ENCODE peak calls at places on chromosome 9, in eight cellular contexts. One of them, this sample, is unnamed.

GRCh38 chr9:33464045-33464636 is 9.6 kb downstream of the NOL6 start:
- DNase-seq in HepG2: no peak
- DNase-seq in psoas muscle: no peak
- DNase-seq in CD8-positive, alpha-beta memory T cell: no peak
- DNase-seq in prostate gland: peak; percentile 44
- DNase-seq in CD4-positive, CD25-positive, alpha-beta regulatory T cell: no peak
- DNase-seq in uterus: no peak
- DNase-seq in breast epithelium: no peak
- DNase-seq in this sample: no peak

GRCh38 chr9:70257991-70258691 is 637 bp upstream of the SMC5 start:
- DNase-seq in HepG2: peak; percentile 26
- DNase-seq in psoas muscle: no peak
- DNase-seq in CD8-positive, alpha-beta memory T cell: no peak
- DNase-seq in prostate gland: peak; percentile 78
- DNase-seq in CD4-positive, CD25-positive, alpha-beta regulatory T cell: peak; percentile 65
- DNase-seq in uterus: no peak
- DNase-seq in breast epithelium: peak; percentile 74
- DNase-seq in this sample: peak; percentile 40

GRCh38 chr9:81052846-81053245 is 636.5 kb downstream of the TLE1 start:
- DNase-seq in HepG2: no peak
- DNase-seq in psoas muscle: no peak
- DNase-seq in CD8-positive, alpha-beta memory T cell: no peak
- DNase-seq in prostate gland: no peak
- DNase-seq in CD4-positive, CD25-positive, alpha-beta regulatory T cell: no peak
- DNase-seq in uterus: no peak
- DNase-seq in breast epithelium: no peak
- DNase-seq in this sample: no peak

GRCh38 chr9:123069010-123069481 is 35.6 kb downstream of the GPR21 start:
- DNase-seq in HepG2: no peak
- DNase-seq in psoas muscle: no peak
- DNase-seq in CD8-positive, alpha-beta memory T cell: no peak
- DNase-seq in prostate gland: no peak
- DNase-seq in CD4-positive, CD25-positive, alpha-beta regulatory T cell: no peak
- DNase-seq in uterus: no peak
- DNase-seq in breast epithelium: no peak
- DNase-seq in this sample: no peak

GRCh38 chr9:96293481-96293880 is 8.5 kb downstream of the HSD17B3 start:
- DNase-seq in HepG2: no peak
- DNase-seq in psoas muscle: no peak
- DNase-seq in CD8-positive, alpha-beta memory T cell: no peak
- DNase-seq in prostate gland: no peak
- DNase-seq in CD4-positive, CD25-positive, alpha-beta regulatory T cell: no peak
- DNase-seq in uterus: no peak
- DNase-seq in breast epithelium: no peak
- DNase-seq in this sample: no peak

GRCh38 chr9:33690156-33690908 is 105.0 kb upstream of the PRSS3 start:
- DNase-seq in HepG2: no peak
- DNase-seq in psoas muscle: no peak
- DNase-seq in CD8-positive, alpha-beta memory T cell: no peak
- DNase-seq in prostate gland: no peak
- DNase-seq in CD4-positive, CD25-positive, alpha-beta regulatory T cell: no peak
- DNase-seq in uterus: no peak
- DNase-seq in breast epithelium: no peak
- DNase-seq in this sample: no peak

GRCh38 chr9:112361602-112362001 is 18.3 kb upstream of the HSDL2 start:
- DNase-seq in HepG2: peak; percentile 37
- DNase-seq in psoas muscle: no peak
- DNase-seq in CD8-positive, alpha-beta memory T cell: no peak
- DNase-seq in prostate gland: peak; percentile 20
- DNase-seq in CD4-positive, CD25-positive, alpha-beta regulatory T cell: no peak
- DNase-seq in uterus: no peak
- DNase-seq in breast epithelium: no peak
- DNase-seq in this sample: no peak

GRCh38 chr9:114779352-114779845 is 26.4 kb downstream of the TNFSF15 start:
- DNase-seq in HepG2: no peak
- DNase-seq in psoas muscle: peak; percentile 51
- DNase-seq in CD8-positive, alpha-beta memory T cell: no peak
- DNase-seq in prostate gland: peak; percentile 30
- DNase-seq in CD4-positive, CD25-positive, alpha-beta regulatory T cell: no peak
- DNase-seq in uterus: peak; percentile 34
- DNase-seq in breast epithelium: peak; percentile 53
- DNase-seq in this sample: no peak

GRCh38 chr9:81685763-81686613 is 3.4 kb downstream of the TLE1 start:
- DNase-seq in HepG2: peak; percentile 46
- DNase-seq in psoas muscle: no peak
- DNase-seq in CD8-positive, alpha-beta memory T cell: no peak
- DNase-seq in prostate gland: peak; percentile 48
- DNase-seq in CD4-positive, CD25-positive, alpha-beta regulatory T cell: no peak
- DNase-seq in uterus: no peak
- DNase-seq in breast epithelium: no peak
- DNase-seq in this sample: peak; percentile 34

GRCh38 chr9:27331393-27331792 is 34.4 kb upstream of the EQTN start:
- DNase-seq in HepG2: no peak
- DNase-seq in psoas muscle: no peak
- DNase-seq in CD8-positive, alpha-beta memory T cell: no peak
- DNase-seq in prostate gland: no peak
- DNase-seq in CD4-positive, CD25-positive, alpha-beta regulatory T cell: no peak
- DNase-seq in uterus: no peak
- DNase-seq in breast epithelium: no peak
- DNase-seq in this sample: no peak

GRCh38 chr9:127722055-127722454 is 6.2 kb downstream of the TTC16 start:
- DNase-seq in HepG2: no peak
- DNase-seq in psoas muscle: no peak
- DNase-seq in CD8-positive, alpha-beta memory T cell: no peak
- DNase-seq in prostate gland: no peak
- DNase-seq in CD4-positive, CD25-positive, alpha-beta regulatory T cell: no peak
- DNase-seq in uterus: no peak
- DNase-seq in breast epithelium: no peak
- DNase-seq in this sample: no peak

GRCh38 chr9:127183814-127184582 is 61.6 kb upstream of the ANGPTL2 start:
- DNase-seq in HepG2: no peak
- DNase-seq in psoas muscle: no peak
- DNase-seq in CD8-positive, alpha-beta memory T cell: no peak
- DNase-seq in prostate gland: no peak
- DNase-seq in CD4-positive, CD25-positive, alpha-beta regulatory T cell: no peak
- DNase-seq in uterus: peak; percentile 76
- DNase-seq in breast epithelium: no peak
- DNase-seq in this sample: no peak

GRCh38 chr9:129939426-129939825 is 103.6 kb downstream of the FNBP1 start:
- DNase-seq in HepG2: no peak
- DNase-seq in psoas muscle: no peak
- DNase-seq in CD8-positive, alpha-beta memory T cell: no peak
- DNase-seq in prostate gland: no peak
- DNase-seq in CD4-positive, CD25-positive, alpha-beta regulatory T cell: no peak
- DNase-seq in uterus: no peak
- DNase-seq in breast epithelium: no peak
- DNase-seq in this sample: no peak

GRCh38 chr9:91119147-91119546 is 242.6 kb downstream of the AUH start:
- DNase-seq in HepG2: no peak
- DNase-seq in psoas muscle: no peak
- DNase-seq in CD8-positive, alpha-beta memory T cell: no peak
- DNase-seq in prostate gland: no peak
- DNase-seq in CD4-positive, CD25-positive, alpha-beta regulatory T cell: no peak
- DNase-seq in uterus: no peak
- DNase-seq in breast epithelium: no peak
- DNase-seq in this sample: no peak

GRCh38 chr9:133075925-133076324 is 14.1 kb downstream of the CEL start:
- DNase-seq in HepG2: peak; percentile 14
- DNase-seq in psoas muscle: no peak
- DNase-seq in CD8-positive, alpha-beta memory T cell: no peak
- DNase-seq in prostate gland: no peak
- DNase-seq in CD4-positive, CD25-positive, alpha-beta regulatory T cell: no peak
- DNase-seq in uterus: no peak
- DNase-seq in breast epithelium: no peak
- DNase-seq in this sample: no peak

GRCh38 chr9:108743901-108744371 is 111.8 kb downstream of the ACTL7B start:
- DNase-seq in HepG2: peak; percentile 91
- DNase-seq in psoas muscle: no peak
- DNase-seq in CD8-positive, alpha-beta memory T cell: no peak
- DNase-seq in prostate gland: peak; percentile 41
- DNase-seq in CD4-positive, CD25-positive, alpha-beta regulatory T cell: no peak
- DNase-seq in uterus: no peak
- DNase-seq in breast epithelium: peak; percentile 59
- DNase-seq in this sample: peak; percentile 4

GRCh38 chr9:33719581-33720374 is 75.6 kb upstream of the PRSS3 start:
- DNase-seq in HepG2: peak; percentile 16
- DNase-seq in psoas muscle: no peak
- DNase-seq in CD8-positive, alpha-beta memory T cell: peak; percentile 7
- DNase-seq in prostate gland: no peak
- DNase-seq in CD4-positive, CD25-positive, alpha-beta regulatory T cell: no peak
- DNase-seq in uterus: no peak
- DNase-seq in breast epithelium: no peak
- DNase-seq in this sample: peak; percentile 58

GRCh38 chr9:70406446-70406862 is 8.0 kb downstream of the KLF9 start:
- DNase-seq in HepG2: no peak
- DNase-seq in psoas muscle: no peak
- DNase-seq in CD8-positive, alpha-beta memory T cell: no peak
- DNase-seq in prostate gland: no peak
- DNase-seq in CD4-positive, CD25-positive, alpha-beta regulatory T cell: no peak
- DNase-seq in uterus: peak; percentile 57
- DNase-seq in breast epithelium: peak; percentile 18
- DNase-seq in this sample: no peak

GRCh38 chr9:129412814-129413536 is 207.9 kb downstream of the C9orf50 start:
- DNase-seq in HepG2: no peak
- DNase-seq in psoas muscle: peak; percentile 62
- DNase-seq in CD8-positive, alpha-beta memory T cell: peak; percentile 36
- DNase-seq in prostate gland: peak; percentile 43
- DNase-seq in CD4-positive, CD25-positive, alpha-beta regulatory T cell: peak; percentile 50
- DNase-seq in uterus: peak; percentile 78
- DNase-seq in breast epithelium: peak; percentile 68
- DNase-seq in this sample: peak; percentile 57

GRCh38 chr9:138078846-138079245 is 201.3 kb downstream of the CACNA1B start:
- DNase-seq in HepG2: no peak
- DNase-seq in psoas muscle: no peak
- DNase-seq in CD8-positive, alpha-beta memory T cell: no peak
- DNase-seq in prostate gland: no peak
- DNase-seq in CD4-positive, CD25-positive, alpha-beta regulatory T cell: no peak
- DNase-seq in uterus: no peak
- DNase-seq in breast epithelium: no peak
- DNase-seq in this sample: no peak
- H3K9me3 ChIP-seq in HepG2: peaks cover 3% of the 10 kb centered on the region
- H3K9me3 ChIP-seq in psoas muscle: no peaks in the 10 kb centered on the region
- H3K9me3 ChIP-seq in CD8-positive, alpha-beta memory T cell: no peaks in the 10 kb centered on the region
- H3K9me3 ChIP-seq in prostate gland: no peaks in the 10 kb centered on the region
- H3K9me3 ChIP-seq in CD4-positive, CD25-positive, alpha-beta regulatory T cell: no peaks in the 10 kb centered on the region
- H3K9me3 ChIP-seq in uterus: no peaks in the 10 kb centered on the region
- H3K9me3 ChIP-seq in breast epithelium: no peaks in the 10 kb centered on the region
- H3K9me3 ChIP-seq in this sample: no peaks in the 10 kb centered on the region

GRCh38 chr9:92740015-92740408 is 24.6 kb downstream of the BICD2 start:
- DNase-seq in HepG2: no peak
- DNase-seq in psoas muscle: no peak
- DNase-seq in CD8-positive, alpha-beta memory T cell: no peak
- DNase-seq in prostate gland: no peak
- DNase-seq in CD4-positive, CD25-positive, alpha-beta regulatory T cell: no peak
- DNase-seq in uterus: no peak
- DNase-seq in breast epithelium: no peak
- DNase-seq in this sample: no peak
- H3K4me1 ChIP-seq in HepG2: peaks cover 11% of the 10 kb centered on the region
- H3K4me1 ChIP-seq in psoas muscle: peaks cover 58% of the 10 kb centered on the region
- H3K4me1 ChIP-seq in CD8-positive, alpha-beta memory T cell: peaks cover 41% of the 10 kb centered on the region
- H3K4me1 ChIP-seq in prostate gland: peaks cover 10% of the 10 kb centered on the region
- H3K4me1 ChIP-seq in CD4-positive, CD25-positive, alpha-beta regulatory T cell: peaks cover 26% of the 10 kb centered on the region
- H3K4me1 ChIP-seq in uterus: no peaks in the 10 kb centered on the region
- H3K4me1 ChIP-seq in breast epithelium: peaks cover 8% of the 10 kb centered on the region
- H3K4me1 ChIP-seq in this sample: no peaks in the 10 kb centered on the region

GRCh38 chr9:78725565-78725964 is 428.6 kb downstream of the PSAT1 start:
- DNase-seq in HepG2: no peak
- DNase-seq in psoas muscle: no peak
- DNase-seq in CD8-positive, alpha-beta memory T cell: no peak
- DNase-seq in prostate gland: no peak
- DNase-seq in CD4-positive, CD25-positive, alpha-beta regulatory T cell: no peak
- DNase-seq in uterus: no peak
- DNase-seq in breast epithelium: no peak
- DNase-seq in this sample: no peak

GRCh38 chr9:78724896-78725295 is 428.0 kb downstream of the PSAT1 start:
- DNase-seq in HepG2: no peak
- DNase-seq in psoas muscle: no peak
- DNase-seq in CD8-positive, alpha-beta memory T cell: no peak
- DNase-seq in prostate gland: no peak
- DNase-seq in CD4-positive, CD25-positive, alpha-beta regulatory T cell: no peak
- DNase-seq in uterus: no peak
- DNase-seq in breast epithelium: no peak
- DNase-seq in this sample: no peak
- H3K36me3 ChIP-seq in HepG2: no peaks in the 10 kb centered on the region
- H3K36me3 ChIP-seq in psoas muscle: no peaks in the 10 kb centered on the region
- H3K36me3 ChIP-seq in CD8-positive, alpha-beta memory T cell: no peaks in the 10 kb centered on the region
- H3K36me3 ChIP-seq in prostate gland: no peaks in the 10 kb centered on the region
- H3K36me3 ChIP-seq in CD4-positive, CD25-positive, alpha-beta regulatory T cell: no peaks in the 10 kb centered on the region
- H3K36me3 ChIP-seq in uterus: no peaks in the 10 kb centered on the region
- H3K36me3 ChIP-seq in breast epithelium: no peaks in the 10 kb centered on the region
- H3K36me3 ChIP-seq in this sample: no peaks in the 10 kb centered on the region

GRCh38 chr9:94281101-94281500 is 22.0 kb downstream of the ZNF169 start:
- DNase-seq in HepG2: no peak
- DNase-seq in psoas muscle: no peak
- DNase-seq in CD8-positive, alpha-beta memory T cell: no peak
- DNase-seq in prostate gland: no peak
- DNase-seq in CD4-positive, CD25-positive, alpha-beta regulatory T cell: no peak
- DNase-seq in uterus: no peak
- DNase-seq in breast epithelium: no peak
- DNase-seq in this sample: no peak
- H3K9me3 ChIP-seq in HepG2: no peaks in the 10 kb centered on the region
- H3K9me3 ChIP-seq in psoas muscle: no peaks in the 10 kb centered on the region
- H3K9me3 ChIP-seq in CD8-positive, alpha-beta memory T cell: peaks cover 11% of the 10 kb centered on the region
- H3K9me3 ChIP-seq in prostate gland: no peaks in the 10 kb centered on the region
- H3K9me3 ChIP-seq in CD4-positive, CD25-positive, alpha-beta regulatory T cell: peaks cover 6% of the 10 kb centered on the region
- H3K9me3 ChIP-seq in uterus: no peaks in the 10 kb centered on the region
- H3K9me3 ChIP-seq in breast epithelium: no peaks in the 10 kb centered on the region
- H3K9me3 ChIP-seq in this sample: peaks cover 7% of the 10 kb centered on the region

GRCh38 chr9:93224591-93224990 is 40.7 kb downstream of the WNK2 start:
- DNase-seq in HepG2: peak; percentile 53
- DNase-seq in psoas muscle: no peak
- DNase-seq in CD8-positive, alpha-beta memory T cell: no peak
- DNase-seq in prostate gland: peak; percentile 37
- DNase-seq in CD4-positive, CD25-positive, alpha-beta regulatory T cell: no peak
- DNase-seq in uterus: no peak
- DNase-seq in breast epithelium: no peak
- DNase-seq in this sample: no peak
- H3K4me1 ChIP-seq in HepG2: peaks cover 22% of the 10 kb centered on the region
- H3K4me1 ChIP-seq in psoas muscle: peaks cover 34% of the 10 kb centered on the region
- H3K4me1 ChIP-seq in CD8-positive, alpha-beta memory T cell: no peaks in the 10 kb centered on the region
- H3K4me1 ChIP-seq in prostate gland: peaks cover 17% of the 10 kb centered on the region
- H3K4me1 ChIP-seq in CD4-positive, CD25-positive, alpha-beta regulatory T cell: no peaks in the 10 kb centered on the region
- H3K4me1 ChIP-seq in uterus: peaks cover 4% of the 10 kb centered on the region
- H3K4me1 ChIP-seq in breast epithelium: no peaks in the 10 kb centered on the region
- H3K4me1 ChIP-seq in this sample: no peaks in the 10 kb centered on the region

GRCh38 chr9:109779711-109780452 is at the start of gene PALM2AKAP2:
- DNase-seq in HepG2: no peak
- DNase-seq in psoas muscle: peak; percentile 74
- DNase-seq in CD8-positive, alpha-beta memory T cell: no peak
- DNase-seq in prostate gland: peak; percentile 24
- DNase-seq in CD4-positive, CD25-positive, alpha-beta regulatory T cell: no peak
- DNase-seq in uterus: peak; percentile 63
- DNase-seq in breast epithelium: peak; percentile 47
- DNase-seq in this sample: peak; percentile 58
- H3K36me3 ChIP-seq in HepG2: no peaks in the 10 kb centered on the region
- H3K36me3 ChIP-seq in psoas muscle: no peaks in the 10 kb centered on the region
- H3K36me3 ChIP-seq in CD8-positive, alpha-beta memory T cell: no peaks in the 10 kb centered on the region
- H3K36me3 ChIP-seq in prostate gland: no peaks in the 10 kb centered on the region
- H3K36me3 ChIP-seq in CD4-positive, CD25-positive, alpha-beta regulatory T cell: no peaks in the 10 kb centered on the region
- H3K36me3 ChIP-seq in uterus: no peaks in the 10 kb centered on the region
- H3K36me3 ChIP-seq in breast epithelium: no peaks in the 10 kb centered on the region
- H3K36me3 ChIP-seq in this sample: no peaks in the 10 kb centered on the region

GRCh38 chr9:88441301-88442007 is 53.2 kb downstream of the SPIN1 start:
- DNase-seq in HepG2: no peak
- DNase-seq in psoas muscle: no peak
- DNase-seq in CD8-positive, alpha-beta memory T cell: no peak
- DNase-seq in prostate gland: no peak
- DNase-seq in CD4-positive, CD25-positive, alpha-beta regulatory T cell: no peak
- DNase-seq in uterus: no peak
- DNase-seq in breast epithelium: no peak
- DNase-seq in this sample: no peak
- H3K9me3 ChIP-seq in HepG2: no peaks in the 10 kb centered on the region
- H3K9me3 ChIP-seq in psoas muscle: no peaks in the 10 kb centered on the region
- H3K9me3 ChIP-seq in CD8-positive, alpha-beta memory T cell: peaks cover 3% of the 10 kb centered on the region
- H3K9me3 ChIP-seq in prostate gland: no peaks in the 10 kb centered on the region
- H3K9me3 ChIP-seq in CD4-positive, CD25-positive, alpha-beta regulatory T cell: no peaks in the 10 kb centered on the region
- H3K9me3 ChIP-seq in uterus: no peaks in the 10 kb centered on the region
- H3K9me3 ChIP-seq in breast epithelium: no peaks in the 10 kb centered on the region
- H3K9me3 ChIP-seq in this sample: no peaks in the 10 kb centered on the region

This sample was measured in Caco-2.